ENCODE peak calls at places on chromosomes 4 and X, in six cellular contexts. L is fibroblast of pulmonary artery, K is PC-3, I is HFFc6, O is RWPE1, G is suprapubic skin. E is an unnamed sample.

GRCh38 chr4:110514889-110515479 is 39.0 kb downstream of the ENPEP start:
- DNase-seq in L (peak), G (no peak), O (peak), K (peak), I (peak), E (no peak)

GRCh38 chr4:113162089-113162488 is 112.6 kb downstream of the ANK2 start:
- DNase-seq in L (no peak), G (no peak), K (no peak), O (no peak), I (no peak), E (no peak)

GRCh38 chrX:6227445-6227820 is 1.2 kb downstream of the NLGN4X start:
- DNase-seq in G (no peak), O (no peak), K (no peak), I (no peak), L (no peak), E (peak)

GRCh38 chr4:141609243-141609642 is 27.1 kb upstream of the IL15 start:
- DNase-seq in I (no peak), G (no peak), K (peak), O (no peak), L (peak), E (no peak)

GRCh38 chrX:22109442-22109841 is 77.3 kb downstream of the PHEX start:
- DNase-seq in O (peak), L (peak), K (peak), I (peak), G (no peak), E (no peak)

GRCh38 chr4:3820806-3821579 is 54.8 kb downstream of the ADRA2C start:
- DNase-seq in G (no peak), O (no peak), L (no peak), K (no peak), I (no peak), E (no peak)

GRCh38 chr4:139559692-139560091 is 3.7 kb upstream of the SETD7 start:
- DNase-seq in G (no peak), K (no peak), I (no peak), O (no peak), L (no peak), E (no peak)

GRCh38 chr4:8538703-8539567 is 41.3 kb upstream of the GPR78 start:
- DNase-seq in I (peak), L (peak), K (peak), O (peak), G (no peak), E (no peak)

GRCh38 chr4:171981185-171981584 is 168.0 kb downstream of the GALNTL6 start:
- DNase-seq in O (no peak), G (no peak), L (no peak), K (no peak), I (no peak), E (no peak)

GRCh38 chr4:113760094-113760851 is 1.3 kb downstream of the CAMK2D start:
- DNase-seq in K (peak), G (peak), O (peak), L (peak), I (peak), E (peak)

GRCh38 chr4:6854098-6854744 is 55.4 kb upstream of the TBC1D14 start:
- DNase-seq in I (no peak), K (no peak), O (no peak), L (no peak), G (no peak), E (no peak)

GRCh38 chr4:51859476-51860032 is 16.6 kb downstream of the DCUN1D4 start:
- DNase-seq in O (no peak), I (no peak), L (no peak), K (no peak), G (no peak), E (no peak)

GRCh38 chr4:144899393-144899792 is 198.6 kb downstream of the ANAPC10 start:
- DNase-seq in G (no peak), O (no peak), K (no peak), L (no peak), I (no peak), E (no peak)

GRCh38 chrX:153688071-153688470 is 345 bp downstream of the SLC6A8 start:
- DNase-seq in G (no peak), K (no peak), L (no peak), O (no peak), I (no peak), E (no peak)

DNA sequence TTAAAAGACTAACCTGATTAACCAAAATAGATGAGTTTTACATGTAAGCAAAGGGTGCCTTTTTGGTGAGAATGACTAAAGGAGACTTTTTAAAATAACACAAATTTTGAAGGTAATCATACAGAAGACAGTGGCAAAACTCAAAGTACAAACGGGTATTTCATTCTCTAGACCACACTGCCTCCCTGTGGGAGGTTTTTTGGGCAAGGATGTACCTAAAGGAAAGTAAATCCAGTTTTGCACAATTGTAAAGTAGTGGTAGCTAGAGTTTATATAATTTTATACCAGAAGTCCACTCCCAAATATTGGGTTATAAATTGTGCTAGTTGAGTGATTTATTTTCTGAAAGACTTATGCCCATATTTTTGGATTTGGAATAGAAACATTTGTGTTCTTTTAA is 201.0 kb downstream of the PAPSS1 start:
- DNase-seq in I (peak), O (peak), G (no peak), K (peak), L (peak), E (no peak)
- TF ChIP-seq CTCF in I (peak), O (peak), G (peak), K (peak), L (peak), E (peak)

GRCh38 chrX:46386511-46386910 is 158.7 kb downstream of the ZNF674 start:
- DNase-seq in O (no peak), G (no peak), I (no peak), L (peak), K (peak), E (no peak)
- TF ChIP-seq CTCF in O (no peak), G (no peak), I (peak), L (peak), K (peak), E (peak)

DNA sequence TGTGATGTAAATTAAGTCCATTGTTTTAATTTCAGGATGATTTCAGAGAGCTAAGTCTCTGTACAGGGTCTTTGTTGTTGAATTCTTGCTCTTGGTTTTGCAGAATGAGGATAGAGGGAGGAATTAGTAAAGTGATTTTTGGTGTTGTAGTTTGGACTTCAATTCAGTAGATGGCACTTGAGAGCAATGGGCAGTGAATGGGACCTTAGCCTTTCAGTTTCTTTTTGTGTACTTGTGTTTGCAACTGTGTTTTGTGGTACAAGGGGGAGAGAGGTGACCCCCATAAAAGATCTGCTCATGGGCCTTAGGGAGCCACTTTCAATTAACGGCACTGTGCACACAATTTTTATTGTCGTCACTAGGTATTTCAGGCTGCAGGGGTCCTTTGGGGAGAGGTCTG is 340.0 kb downstream of the DCAF12L2 start:
- DNase-seq in G (no peak), O (no peak), K (no peak), L (no peak), I (no peak), E (no peak)
- TF ChIP-seq CTCF in G (no peak), O (no peak), K (no peak), L (no peak), I (no peak), E (peak)

GRCh38 chr4:84171871-84172270 is 327.2 kb downstream of the NKX6-1 start:
- DNase-seq in I (no peak), O (peak), G (no peak), K (no peak), L (no peak), E (no peak)
- TF ChIP-seq CTCF in I (no peak), O (no peak), G (no peak), K (no peak), L (no peak), E (no peak)

GRCh38 chrX:4710618-4711433 is 997.4 kb upstream of the PRKX start:
- DNase-seq in O (peak), G (no peak), L (no peak), K (no peak), I (no peak), E (no peak)

GRCh38 chrX:4708970-4709760 is 995.7 kb upstream of the PRKX start:
- DNase-seq in L (no peak), O (no peak), K (peak), G (no peak), I (no peak), E (no peak)

GRCh38 chrX:4706961-4707360 is 993.5 kb upstream of the PRKX start:
- DNase-seq in O (no peak), G (no peak), K (no peak), I (no peak), L (no peak), E (no peak)
- TF ChIP-seq CTCF in O (no peak), G (no peak), K (no peak), I (no peak), L (no peak), E (no peak)

DNA sequence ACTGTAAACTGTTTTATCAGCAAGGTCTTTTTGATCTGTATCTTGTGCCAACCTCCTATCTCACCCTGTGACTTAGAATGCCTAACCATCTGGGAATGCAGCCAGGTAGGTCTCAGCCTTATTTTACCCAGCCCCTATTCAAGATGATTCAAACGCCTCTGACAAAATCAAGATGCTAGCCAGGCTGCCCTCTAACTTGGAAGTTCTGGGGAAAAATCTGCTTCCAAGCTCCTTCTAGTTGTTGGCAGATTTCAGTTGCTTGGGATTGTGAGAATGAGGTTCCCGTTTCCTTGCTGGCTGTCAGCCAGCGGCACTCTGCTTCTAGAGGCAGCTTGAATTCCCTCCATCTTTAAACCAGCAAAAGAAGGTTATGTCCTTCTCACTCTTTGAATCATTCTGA is 34.7 kb downstream of the LUZP4 start:
- DNase-seq in G (no peak), I (no peak), L (peak), K (peak), O (no peak), E (no peak)
- TF ChIP-seq CTCF in G (no peak), I (no peak), L (no peak), K (no peak), O (no peak), E (no peak)

GRCh38 chr4:169266081-169266480 is 4.7 kb downstream of the SH3RF1 start:
- DNase-seq in K (no peak), O (no peak), G (no peak), L (peak), I (no peak), E (no peak)

GRCh38 chr4:169268951-169269781 is 1.6 kb downstream of the SH3RF1 start:
- DNase-seq in O (no peak), G (no peak), L (peak), I (peak), K (peak), E (no peak)

GRCh38 chr4:169263791-169264392 is 6.9 kb downstream of the SH3RF1 start:
- DNase-seq in I (no peak), K (no peak), L (no peak), O (no peak), G (no peak), E (no peak)

GRCh38 chr4:169267070-169267469 is 3.7 kb downstream of the SH3RF1 start:
- DNase-seq in I (no peak), L (no peak), K (peak), O (no peak), G (no peak), E (no peak)

DNA sequence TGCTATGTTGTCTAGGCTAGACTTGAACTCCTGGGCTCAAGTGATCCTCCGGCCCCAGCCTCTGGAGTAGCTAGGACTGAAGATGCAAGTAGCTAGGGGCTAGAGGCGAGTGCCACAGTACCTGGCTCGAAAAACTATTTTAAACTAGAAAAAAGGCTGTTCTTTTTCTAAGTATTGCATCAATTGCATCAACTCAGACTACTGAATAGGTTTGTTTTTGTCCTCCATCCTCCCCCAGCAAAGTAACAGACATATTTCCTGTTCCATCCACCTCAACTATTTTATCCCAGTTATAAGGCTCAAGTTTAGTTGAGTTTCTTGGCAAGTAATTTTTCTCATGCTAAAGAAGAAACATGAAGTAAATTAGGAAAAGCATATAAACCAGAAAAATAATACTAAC is 4.1 kb downstream of the SH3RF1 start:
- DNase-seq in L (peak), O (no peak), K (no peak), I (no peak), G (no peak), E (no peak)
- TF ChIP-seq CTCF in L (no peak), O (no peak), K (no peak), I (no peak), G (no peak), E (no peak)

GRCh38 chr4:23660865-23661264 is 229.0 kb downstream of the PPARGC1A start:
- DNase-seq in L (no peak), K (no peak), O (no peak), I (no peak), G (no peak), E (no peak)
- TF ChIP-seq CTCF in L (no peak), K (peak), O (no peak), I (no peak), G (no peak), E (no peak)